ENCODE peak calls at places on chromosomes 7 and 10, in six cellular contexts. O, S, P, H, D and L are unnamed samples.

GRCh38 chr10:87618470-87619423 is 40.9 kb upstream of the PAPSS2 start:
- DNase-seq in O (no peak), D (no peak), P (no peak), S (no peak), H (no peak), L (no peak)

GRCh38 chr10:31549936-31550335 is 230.9 kb downstream of the ZEB1 start:
- DNase-seq in D (peak; percentile 46), O (no peak), P (no peak), S (no peak), H (no peak), L (no peak)

GRCh38 chr10:2137549-2138174 is 400.3 kb upstream of the ADARB2 start:
- DNase-seq in O (no peak), H (peak; percentile 0), P (no peak), D (no peak), S (no peak), L (peak; percentile 22)

GRCh38 chr10:123674741-123675140 is 8.6 kb downstream of the GPR26 start:
- DNase-seq in D (no peak), O (no peak), S (no peak), H (no peak), P (no peak), L (no peak)

GRCh38 chr10:9733764-9734163 is 1283.9 kb upstream of the CELF2 start:
- DNase-seq in S (no peak), P (no peak), O (no peak), D (no peak), H (no peak), L (no peak)

GRCh38 chr10:110700947-110701617 is 56.9 kb downstream of the RBM20 start:
- DNase-seq in D (no peak), S (no peak), P (no peak), H (no peak), O (no peak), L (no peak)

GRCh38 chr7:70574970-70575799 is 556.8 kb upstream of the GALNT17 start:
- DNase-seq in D (no peak), P (no peak), O (no peak), S (no peak), H (no peak), L (peak; percentile 52)

GRCh38 chr10:73581912-73582311 is 9.2 kb downstream of the USP54 start:
- DNase-seq in P (no peak), S (no peak), D (no peak), O (no peak), H (no peak), L (no peak)

GRCh38 chr7:47085491-47086275 is 496.2 kb downstream of the TNS3 start:
- DNase-seq in P (no peak), H (no peak), O (no peak), D (peak; percentile 11), S (no peak), L (no peak)

GRCh38 chr7:21944616-21945373 is 904 bp downstream of the CDCA7L start:
- DNase-seq in O (peak; percentile 85), S (no peak), D (peak; percentile 22), P (no peak), H (peak; percentile 42), L (peak; percentile 59)

GRCh38 chr7:29464693-29465092 is 98.9 kb upstream of the PRR15 start:
- DNase-seq in H (no peak), P (no peak), S (no peak), O (no peak), D (no peak), L (no peak)

GRCh38 chr7:44515595-44516268 is 25.3 kb upstream of the NUDCD3 start:
- DNase-seq in P (no peak), S (no peak), H (no peak), O (no peak), D (no peak), L (no peak)

GRCh38 chr10:3014968-3015367 is 52.4 kb upstream of the PFKP start:
- DNase-seq in D (no peak), O (no peak), P (no peak), H (no peak), S (no peak), L (peak; percentile 53)

GRCh38 chr10:6815346-6815745 is 235.3 kb upstream of the PRKCQ start:
- DNase-seq in H (no peak), O (no peak), D (no peak), S (no peak), P (no peak), L (no peak)

GRCh38 chr10:105195831-105196230 is 554.7 kb downstream of the SORCS3 start:
- DNase-seq in H (no peak), S (no peak), O (no peak), P (no peak), D (no peak), L (no peak)

GRCh38 chr10:125538947-125539649 is 143.9 kb downstream of the TEX36 start:
- DNase-seq in O (peak; percentile 21), S (no peak), H (peak; percentile 77), D (no peak), P (no peak), L (peak; percentile 4)

GRCh38 chr7:104241135-104241534 is 33.3 kb upstream of the ORC5 start:
- DNase-seq in S (no peak), D (no peak), H (no peak), P (no peak), O (no peak), L (no peak)

GRCh38 chr7:78055160-78055559 is 256.6 kb downstream of the PHTF2 start:
- DNase-seq in O (no peak), D (no peak), P (no peak), S (no peak), H (no peak), L (no peak)

GRCh38 chr10:4227581-4227980 is 442.6 kb upstream of the KLF6 start:
- DNase-seq in P (no peak), O (no peak), H (no peak), S (no peak), D (no peak), L (no peak)